ENCODE peak calls at places on chromosome 1, in four cellular contexts. One of them, this sample, is unnamed.

GRCh38 chr1:203270448-203270847 is 34.9 kb upstream of the BTG2 start:
- DNase-seq in breast epithelium: no peak
- DNase-seq in PC-3: no peak
- DNase-seq in lung: no peak
- DNase-seq in this sample: no peak

GRCh38 chr1:41578712-41579335 is 94.3 kb upstream of the EDN2 start:
- DNase-seq in lung: no peak
- DNase-seq in PC-3: peak; percentile 49
- DNase-seq in breast epithelium: no peak
- DNase-seq in this sample: peak; percentile 38

GRCh38 chr1:109112056-109112651 is 1.8 kb upstream of the ELAPOR1 start:
- DNase-seq in breast epithelium: no peak
- DNase-seq in lung: no peak
- DNase-seq in PC-3: peak; percentile 41
- DNase-seq in this sample: no peak

GRCh38 chr1:5639323-5639722 is 352.9 kb downstream of the NPHP4 start:
- DNase-seq in breast epithelium: peak; percentile 22
- DNase-seq in lung: no peak
- DNase-seq in PC-3: no peak
- DNase-seq in this sample: peak; percentile 62

GRCh38 chr1:116921937-116922336 is 12.2 kb downstream of the PTGFRN start:
- DNase-seq in PC-3: no peak
- DNase-seq in breast epithelium: no peak
- DNase-seq in lung: no peak
- DNase-seq in this sample: no peak

GRCh38 chr1:111234258-111234657 is 6.7 kb downstream of the CHI3L2 start:
- DNase-seq in PC-3: peak; percentile 83
- DNase-seq in breast epithelium: no peak
- DNase-seq in lung: no peak
- DNase-seq in this sample: no peak

GRCh38 chr1:205656236-205656635 is 24.1 kb downstream of the SLC45A3 start:
- DNase-seq in PC-3: no peak
- DNase-seq in lung: no peak
- DNase-seq in breast epithelium: no peak
- DNase-seq in this sample: no peak

GRCh38 chr1:10598088-10598712 is 123.5 kb downstream of the PEX14 start:
- DNase-seq in breast epithelium: peak; percentile 57
- DNase-seq in PC-3: peak; percentile 10
- DNase-seq in lung: no peak
- DNase-seq in this sample: no peak

GRCh38 chr1:164723296-164723731 is 164.3 kb downstream of the PBX1 start:
- DNase-seq in PC-3: no peak
- DNase-seq in lung: no peak
- DNase-seq in breast epithelium: no peak
- DNase-seq in this sample: no peak

GRCh38 chr1:88150330-88150729 is 533.7 kb upstream of the PKN2 start:
- DNase-seq in PC-3: no peak
- DNase-seq in lung: no peak
- DNase-seq in breast epithelium: no peak
- DNase-seq in this sample: no peak

DNA sequence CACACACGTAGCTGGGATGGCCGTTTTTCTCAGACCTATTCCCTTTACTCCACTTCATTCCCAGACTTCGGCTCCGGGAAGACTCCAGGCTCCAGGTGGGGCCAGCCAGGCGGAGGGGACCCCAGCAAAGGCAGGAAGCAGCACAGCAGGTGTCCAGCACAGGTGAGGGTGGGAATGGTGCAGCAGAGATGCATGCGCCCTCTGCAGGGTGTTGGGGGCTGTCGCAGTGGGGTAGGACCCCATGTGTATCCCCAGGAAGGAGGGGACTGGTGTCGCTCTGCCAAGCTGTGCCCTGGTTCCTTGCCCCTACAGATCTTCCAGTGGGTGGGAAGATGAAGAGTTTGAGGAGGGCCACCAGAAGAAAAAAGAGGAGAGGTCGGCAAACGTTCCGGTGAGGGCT is 5.3 kb downstream of the TTC24 start:
- DNase-seq in breast epithelium: no peak
- DNase-seq in PC-3: peak; percentile 38
- DNase-seq in lung: no peak
- DNase-seq in this sample: no peak
- TF ChIP-seq CTCF in breast epithelium: no peak
- TF ChIP-seq CTCF in PC-3: peak; percentile 68
- TF ChIP-seq CTCF in lung: no peak
- TF ChIP-seq CTCF in this sample: no peak

GRCh38 chr1:61403863-61404615 is 320.9 kb downstream of the TM2D1 start:
- DNase-seq in lung: no peak
- DNase-seq in PC-3: no peak
- DNase-seq in breast epithelium: no peak
- DNase-seq in this sample: no peak
- TF ChIP-seq CTCF in lung: no peak
- TF ChIP-seq CTCF in PC-3: no peak
- TF ChIP-seq CTCF in breast epithelium: no peak
- TF ChIP-seq CTCF in this sample: no peak

DNA sequence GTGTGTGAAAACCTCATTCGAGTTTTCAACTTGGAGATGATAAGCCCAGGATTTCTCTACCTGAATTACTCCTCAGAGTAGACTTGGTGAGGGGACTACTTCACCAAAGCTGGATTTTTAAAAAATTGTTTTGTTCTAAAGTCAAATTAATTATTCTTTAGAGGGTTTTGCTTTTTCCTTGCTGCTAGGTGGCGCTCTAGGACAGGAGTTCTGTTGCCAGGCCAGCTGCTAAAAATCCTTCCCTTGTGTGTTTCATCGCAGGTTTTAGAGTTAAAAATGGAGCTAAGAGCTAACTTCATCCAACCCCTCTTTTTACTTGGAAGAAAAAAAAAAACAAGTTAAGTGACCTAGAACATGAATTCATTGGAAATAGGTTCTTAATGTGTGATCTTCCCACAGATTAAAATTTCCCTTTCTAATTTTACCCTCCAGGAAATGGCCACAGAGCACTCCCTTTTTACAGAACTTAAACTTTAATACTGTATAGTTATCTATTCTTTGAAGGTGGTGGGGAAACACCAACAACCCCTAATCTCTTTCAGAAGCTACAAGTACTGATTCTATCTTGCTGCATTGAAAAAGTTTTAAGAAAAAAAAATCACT is 36.7 kb upstream of the FAM163A start:
- DNase-seq in lung: peak; percentile 36
- DNase-seq in PC-3: peak; percentile 54
- DNase-seq in breast epithelium: no peak
- DNase-seq in this sample: no peak
- TF ChIP-seq CTCF in lung: peak; percentile 59
- TF ChIP-seq CTCF in PC-3: peak; percentile 86
- TF ChIP-seq CTCF in breast epithelium: peak; percentile 21
- TF ChIP-seq CTCF in this sample: peak; percentile 84

DNA sequence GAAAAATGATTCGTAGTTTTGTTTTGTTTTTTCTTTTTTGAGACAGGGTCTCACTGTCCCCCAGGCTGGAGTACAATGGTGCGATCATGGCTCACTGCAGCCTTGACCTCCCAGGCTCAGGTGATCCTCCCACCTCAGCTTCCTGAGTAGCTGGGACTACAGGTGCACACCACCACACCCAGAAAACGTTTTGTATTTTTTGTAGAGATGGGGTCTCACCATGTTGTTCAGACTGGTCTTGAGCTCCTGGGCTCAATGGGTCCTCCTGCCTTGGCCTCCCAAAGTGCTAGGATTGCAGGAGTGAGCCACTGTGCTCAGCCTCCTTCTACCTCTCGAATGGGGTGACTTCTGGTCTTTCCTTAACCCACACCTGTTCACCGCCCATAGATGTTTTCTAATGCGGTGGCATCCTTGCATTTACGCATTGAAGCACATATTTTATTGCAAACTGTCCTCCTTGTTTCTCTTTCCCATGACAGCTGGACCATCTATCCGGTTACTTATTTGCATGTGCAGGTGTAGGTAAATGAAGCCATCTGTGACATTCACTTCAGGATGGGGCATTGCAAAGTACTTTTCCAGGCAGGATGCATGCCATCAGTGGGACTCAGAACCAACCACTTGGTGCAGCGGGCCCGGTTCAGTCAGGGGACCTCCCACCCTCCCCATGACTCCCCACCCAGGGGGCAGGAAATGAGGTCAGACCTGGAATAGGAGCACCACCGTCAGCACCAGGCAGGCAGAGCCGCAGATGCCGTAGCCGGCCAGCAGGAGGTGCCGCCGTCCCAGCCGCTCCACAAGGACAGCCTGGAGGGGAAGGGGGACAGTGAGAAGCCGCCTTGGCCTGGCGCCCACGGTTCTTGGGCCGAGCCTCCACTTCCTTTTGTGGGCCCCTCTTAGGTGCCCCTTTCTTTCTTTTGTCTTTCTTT is 16.5 kb downstream of the SLC2A7 start:
- DNase-seq in breast epithelium: no peak
- DNase-seq in lung: no peak
- DNase-seq in PC-3: peak; percentile 33
- DNase-seq in this sample: no peak
- TF ChIP-seq CTCF in breast epithelium: no peak
- TF ChIP-seq CTCF in lung: no peak
- TF ChIP-seq CTCF in PC-3: peak; percentile 69
- TF ChIP-seq CTCF in this sample: peak; percentile 58

GRCh38 chr1:154741747-154742495 is 128.2 kb downstream of the KCNN3 start:
- DNase-seq in breast epithelium: no peak
- DNase-seq in PC-3: no peak
- DNase-seq in lung: no peak
- DNase-seq in this sample: no peak
- TF ChIP-seq CTCF in breast epithelium: no peak
- TF ChIP-seq CTCF in PC-3: peak; percentile 39
- TF ChIP-seq CTCF in lung: no peak
- TF ChIP-seq CTCF in this sample: no peak

GRCh38 chr1:155966135-155966534 is 12.2 kb downstream of the ARHGEF2 start:
- DNase-seq in lung: no peak
- DNase-seq in breast epithelium: no peak
- DNase-seq in PC-3: no peak
- DNase-seq in this sample: no peak
- TF ChIP-seq CTCF in lung: no peak
- TF ChIP-seq CTCF in breast epithelium: no peak
- TF ChIP-seq CTCF in PC-3: no peak
- TF ChIP-seq CTCF in this sample: no peak

GRCh38 chr1:107787299-107787698 is 177.7 kb downstream of the VAV3 start:
- DNase-seq in breast epithelium: no peak
- DNase-seq in PC-3: no peak
- DNase-seq in lung: no peak
- DNase-seq in this sample: no peak
- TF ChIP-seq CTCF in breast epithelium: no peak
- TF ChIP-seq CTCF in PC-3: no peak
- TF ChIP-seq CTCF in lung: no peak
- TF ChIP-seq CTCF in this sample: no peak

GRCh38 chr1:61081135-61081636 is 1.2 kb upstream of the NFIA start:
- DNase-seq in PC-3: peak; percentile 42
- DNase-seq in breast epithelium: no peak
- DNase-seq in lung: no peak
- DNase-seq in this sample: no peak

GRCh38 chr1:61079276-61079897 is 3.0 kb upstream of the NFIA start:
- DNase-seq in PC-3: peak; percentile 60
- DNase-seq in breast epithelium: no peak
- DNase-seq in lung: no peak
- DNase-seq in this sample: no peak

GRCh38 chr1:61078611-61079010 is 3.8 kb upstream of the NFIA start:
- DNase-seq in lung: no peak
- DNase-seq in breast epithelium: no peak
- DNase-seq in PC-3: no peak
- DNase-seq in this sample: no peak

GRCh38 chr1:61080408-61081134 is 1.8 kb upstream of the NFIA start:
- DNase-seq in lung: no peak
- DNase-seq in PC-3: no peak
- DNase-seq in breast epithelium: no peak
- DNase-seq in this sample: no peak

DNA sequence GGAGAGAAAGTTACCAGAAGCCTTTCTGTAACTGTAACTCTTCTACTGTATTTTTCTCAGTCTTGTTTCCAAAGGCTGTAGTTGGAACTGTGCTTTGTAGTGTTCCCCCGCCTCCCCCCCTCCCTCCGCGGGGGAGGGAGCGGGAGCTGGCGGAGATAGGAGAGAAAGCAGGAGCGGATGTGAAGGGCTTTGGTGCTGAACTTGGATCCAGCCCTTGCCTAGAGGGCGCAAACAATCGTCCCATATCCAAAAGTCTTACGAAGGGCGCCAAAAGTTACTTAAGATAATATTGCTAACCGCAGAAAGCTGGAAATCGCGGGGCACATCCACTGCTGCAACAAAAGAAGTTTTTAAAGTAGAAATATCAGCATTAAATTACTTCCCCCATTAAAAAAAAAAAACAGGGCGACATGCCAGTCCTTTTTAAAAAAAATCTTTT is 2.4 kb upstream of the NFIA start:
- DNase-seq in PC-3: peak; percentile 85
- DNase-seq in breast epithelium: peak; percentile 62
- DNase-seq in lung: peak; percentile 79
- DNase-seq in this sample: no peak
- TF ChIP-seq CTCF in PC-3: peak; percentile 63
- TF ChIP-seq CTCF in breast epithelium: no peak
- TF ChIP-seq CTCF in lung: no peak
- TF ChIP-seq CTCF in this sample: peak; percentile 39

DNA sequence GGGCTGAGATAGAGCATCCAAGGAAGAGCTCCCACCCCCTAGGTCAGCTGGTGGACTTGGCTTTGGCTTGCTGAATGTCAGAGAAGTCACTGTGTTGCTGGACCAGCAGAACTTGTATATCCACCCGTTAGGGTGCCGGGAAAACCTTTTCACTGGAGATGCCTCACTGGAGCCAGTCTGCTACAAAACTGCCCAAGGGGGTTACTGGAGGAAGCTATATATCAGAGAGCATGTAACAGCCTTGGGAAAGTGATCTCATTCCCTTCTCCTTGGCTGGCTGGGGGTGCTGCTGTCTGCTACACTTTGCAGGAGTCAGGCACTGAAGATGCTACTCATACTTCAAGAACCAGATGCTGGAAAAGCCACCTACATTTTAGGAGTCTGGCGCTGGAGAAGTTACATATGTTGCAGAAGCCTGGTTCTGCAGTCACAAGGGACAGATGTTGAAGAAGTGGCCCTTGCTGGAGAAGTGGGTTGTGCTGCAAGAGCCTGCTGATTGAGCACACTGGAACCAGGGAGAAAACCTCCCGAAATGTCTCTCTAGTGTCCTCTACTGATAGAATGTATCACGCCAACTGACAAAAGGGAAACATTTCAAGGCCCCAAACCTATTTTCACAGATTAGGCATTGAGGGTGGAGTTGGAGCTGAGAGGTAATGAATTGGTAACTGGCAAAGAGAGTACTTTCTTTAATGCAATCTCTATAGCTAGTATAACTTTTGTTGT is 250.6 kb downstream of the SPATA17 start:
- DNase-seq in breast epithelium: no peak
- DNase-seq in lung: no peak
- DNase-seq in PC-3: peak; percentile 45
- DNase-seq in this sample: no peak
- TF ChIP-seq CTCF in breast epithelium: no peak
- TF ChIP-seq CTCF in lung: no peak
- TF ChIP-seq CTCF in PC-3: peak; percentile 47
- TF ChIP-seq CTCF in this sample: no peak

GRCh38 chr1:3676581-3677410 is 24.5 kb downstream of the TP73 start:
- DNase-seq in PC-3: no peak
- DNase-seq in lung: no peak
- DNase-seq in breast epithelium: no peak
- DNase-seq in this sample: no peak
- TF ChIP-seq CTCF in PC-3: no peak
- TF ChIP-seq CTCF in lung: no peak
- TF ChIP-seq CTCF in breast epithelium: no peak
- TF ChIP-seq CTCF in this sample: no peak